ENCODE peak calls at places on chromosomes 13 and 19, in eight cellular contexts. P is suprapubic skin; O is heart right ventricle; S is MM.1S; Z is CD4-positive, alpha-beta T cell; T is ovary; G is WERI-Rb-1; E is endodermal cell. D is an unnamed sample.

GRCh38 chr13:97967948-97968347 is 14.5 kb downstream of the IPO5 start:
- DNase-seq in P (no peak), O (no peak), S (no peak), Z (no peak), T (peak; percentile 42), G (no peak), E (no peak), D (no peak)

GRCh38 chr13:43698743-43699142 is 88.0 kb downstream of the ENOX1 start:
- DNase-seq in P (no peak), O (no peak), S (no peak), Z (no peak), T (no peak), G (no peak), E (no peak), D (no peak)

GRCh38 chr13:106701810-106702341 is 133.9 kb upstream of the ARGLU1 start:
- DNase-seq in P (no peak), O (peak; percentile 17), S (no peak), Z (no peak), T (no peak), G (no peak), E (no peak), D (no peak)

GRCh38 chr19:4053423-4054324 is 13.0 kb downstream of the ZBTB7A start:
- DNase-seq in P (peak; percentile 66), O (no peak), S (no peak), Z (no peak), T (no peak), G (no peak), E (no peak), D (peak; percentile 94)

GRCh38 chr19:55563261-55563690 is 17.4 kb downstream of the ZNF579 start:
- DNase-seq in P (no peak), O (peak; percentile 69), S (no peak), Z (no peak), T (no peak), G (peak; percentile 70), E (no peak), D (no peak)

GRCh38 chr13:109885235-109885634 is 98.9 kb upstream of the IRS2 start:
- DNase-seq in P (no peak), O (no peak), S (no peak), Z (no peak), T (no peak), G (no peak), E (no peak), D (no peak)

GRCh38 chr13:42580644-42581043 is 6.7 kb downstream of the TNFSF11 start:
- DNase-seq in P (no peak), O (no peak), S (no peak), Z (no peak), T (no peak), G (no peak), E (no peak), D (no peak)

GRCh38 chr13:112711528-112712265 is 21.9 kb downstream of the ATP11A start:
- DNase-seq in P (peak; percentile 90), O (peak; percentile 69), S (no peak), Z (no peak), T (peak; percentile 96), G (no peak), E (peak; percentile 95), D (no peak)

GRCh38 chr13:114124486-114124885 is 7.9 kb downstream of the RASA3 start:
- DNase-seq in P (no peak), O (no peak), S (no peak), Z (no peak), T (no peak), G (peak; percentile 61), E (no peak), D (peak; percentile 54)

GRCh38 chr19:29530549-29531457 is 5.0 kb downstream of the VSTM2B start:
- DNase-seq in P (peak; percentile 33), O (no peak), S (no peak), Z (no peak), T (no peak), G (no peak), E (peak; percentile 26), D (peak; percentile 48)

GRCh38 chr13:111022886-111023285 is 92.2 kb upstream of the ARHGEF7 start:
- DNase-seq in P (no peak), O (no peak), S (no peak), Z (no peak), T (no peak), G (no peak), E (no peak), D (no peak)

GRCh38 chr19:35936738-35937268 is 629 bp downstream of the LRFN3 start:
- DNase-seq in P (no peak), O (no peak), S (no peak), Z (no peak), T (no peak), G (no peak), E (no peak), D (no peak)

GRCh38 chr13:24225930-24226329 is 65.4 kb downstream of the SPATA13 start:
- DNase-seq in P (no peak), O (no peak), S (no peak), Z (no peak), T (no peak), G (no peak), E (peak; percentile 49), D (no peak)

GRCh38 chr13:33069365-33069764 is 53.1 kb downstream of the KL start:
- DNase-seq in P (no peak), O (no peak), S (no peak), Z (no peak), T (no peak), G (no peak), E (no peak), D (no peak)

GRCh38 chr19:38920529-38921419 is 8.8 kb upstream of the CCER2 start:
- DNase-seq in P (no peak), O (no peak), S (no peak), Z (no peak), T (no peak), G (no peak), E (peak; percentile 52), D (no peak)

GRCh38 chr13:60583911-60584753 is 187.1 kb downstream of the TDRD3 start:
- DNase-seq in P (peak; percentile 75), O (no peak), S (no peak), Z (no peak), T (no peak), G (no peak), E (peak; percentile 77), D (no peak)

GRCh38 chr13:64871742-64872141 is 2358.4 kb downstream of the PCDH9 start:
- DNase-seq in P (no peak), O (no peak), S (no peak), Z (no peak), T (no peak), G (no peak), E (no peak), D (no peak)

DNA sequence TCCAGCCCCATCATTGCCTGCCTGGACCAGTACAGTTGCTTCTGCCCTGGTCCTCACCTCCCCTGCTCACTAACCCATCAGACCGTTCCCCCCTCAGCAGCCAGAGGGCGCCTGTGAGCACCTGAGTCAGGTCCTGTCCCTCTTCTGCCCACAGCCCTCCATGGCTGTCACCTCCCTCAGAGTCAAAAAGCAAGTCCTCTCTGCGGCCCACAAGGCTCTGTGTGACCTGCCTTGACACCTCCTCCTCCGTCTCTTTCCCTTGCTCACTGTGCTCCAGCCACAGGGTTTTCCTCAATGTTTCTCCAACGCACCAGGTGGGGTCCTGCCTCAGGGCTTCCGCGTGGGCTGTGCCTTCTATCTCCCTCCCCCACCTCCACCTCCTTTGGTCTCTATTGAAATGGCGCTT is 29.4 kb upstream of the PTPRS start:
- DNase-seq in P (no peak), O (peak; percentile 41), S (peak; percentile 34), Z (peak; percentile 10), T (no peak), G (peak; percentile 81), E (peak; percentile 96), D (no peak)
- TF ChIP-seq CTCF in P (peak; percentile 35), O (peak; percentile 31), S (peak; percentile 73), Z (peak; percentile 23), T (no peak), G (peak; percentile 93), E (peak; percentile 91), D (peak; percentile 79)

GRCh38 chr13:74687452-74688180 is 553.4 kb upstream of the KLF12 start:
- DNase-seq in P (no peak), O (no peak), S (no peak), Z (no peak), T (no peak), G (no peak), E (no peak), D (no peak)

GRCh38 chr13:74678308-74678958 is 544.2 kb upstream of the KLF12 start:
- DNase-seq in P (no peak), O (no peak), S (no peak), Z (no peak), T (no peak), G (no peak), E (no peak), D (no peak)

GRCh38 chr13:74681891-74682290 is 547.7 kb upstream of the KLF12 start:
- DNase-seq in P (no peak), O (no peak), S (no peak), Z (no peak), T (no peak), G (no peak), E (no peak), D (no peak)

GRCh38 chr13:74683411-74683810 is 549.2 kb upstream of the KLF12 start:
- DNase-seq in P (no peak), O (no peak), S (no peak), Z (no peak), T (no peak), G (peak; percentile 22), E (peak; percentile 51), D (no peak)
- TF ChIP-seq CTCF in P (no peak), O (no peak), S (no peak), Z (no peak), T (no peak), G (peak; percentile 19), E (peak; percentile 74), D (no peak)

GRCh38 chr19:32324631-32325215 is 20.7 kb upstream of the ZNF507 start:
- DNase-seq in P (no peak), O (no peak), S (peak; percentile 45), Z (no peak), T (no peak), G (no peak), E (no peak), D (no peak)
- TF ChIP-seq CTCF in P (no peak), O (peak; percentile 19), S (peak; percentile 32), Z (no peak), T (no peak), G (no peak), E (no peak), D (peak; percentile 55)

DNA sequence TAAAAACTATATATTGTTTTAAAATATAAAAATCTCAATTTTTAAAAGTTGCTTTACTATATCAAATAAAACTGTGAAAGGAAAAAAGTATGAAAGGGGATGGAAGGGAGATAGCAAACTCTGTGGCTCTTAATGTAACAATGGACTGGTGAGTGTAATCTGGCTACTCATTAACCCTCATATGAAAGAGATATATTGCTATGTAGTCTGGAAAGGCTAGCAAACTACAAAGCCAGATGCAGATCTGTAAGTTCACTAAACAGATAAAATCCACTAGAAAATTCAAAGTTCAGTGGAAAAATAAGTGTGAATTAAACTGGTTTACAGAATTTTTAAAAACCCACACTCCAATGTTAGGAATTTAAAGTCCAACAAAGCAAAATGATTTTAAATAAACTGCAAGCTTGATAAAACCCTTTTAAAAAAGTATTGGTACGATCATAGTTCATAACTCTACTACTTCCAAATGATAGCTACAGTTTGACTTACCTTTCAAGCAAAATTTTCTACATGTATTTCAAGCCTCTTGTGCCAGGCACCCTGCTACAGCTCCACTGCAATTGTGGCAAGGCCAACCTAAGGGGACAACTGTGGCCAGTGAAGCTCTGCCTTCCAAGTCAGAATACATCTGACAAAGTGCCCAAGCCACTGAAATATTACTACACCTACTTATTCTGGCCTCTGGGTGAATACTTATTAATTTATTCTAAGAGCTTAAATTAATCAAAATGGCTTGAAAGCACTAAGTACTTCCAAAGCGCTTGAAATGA is 647 bp upstream of the ELF1 start:
- DNase-seq in P (no peak), O (no peak), S (no peak), Z (no peak), T (no peak), G (peak; percentile 14), E (no peak), D (no peak)
- TF ChIP-seq CTCF in P (no peak), O (no peak), S (no peak), Z (no peak), T (no peak), G (no peak), E (no peak), D (no peak)